ENCODE peak calls at places on chromosomes 7 and 10, in four cellular contexts. H, Z, Q and F are unnamed samples.

GRCh38 chr7:38880035-38880434 is 29.0 kb downstream of the VPS41 start:
- DNase-seq in Z (no peak), H (no peak), Q (no peak), F (no peak)

GRCh38 chr10:20552382-20552781 is 344.7 kb downstream of the NEBL start:
- DNase-seq in Z (no peak), Q (no peak), H (no peak), F (no peak)

GRCh38 chr7:155896531-155897263 is 84.4 kb upstream of the SHH start:
- DNase-seq in H (no peak), Q (no peak), Z (no peak), F (no peak)

GRCh38 chr10:31620236-31621151 is 301.5 kb downstream of the ZEB1 start:
- DNase-seq in H (peak), Z (peak), Q (peak), F (no peak)

GRCh38 chr10:24721254-24722106 is 2.2 kb downstream of the ARHGAP21 start:
- DNase-seq in Z (peak), Q (peak), H (peak), F (no peak)

GRCh38 chr10:133095586-133095985 is 7.9 kb downstream of the ADGRA1 start:
- DNase-seq in H (no peak), Q (no peak), Z (no peak), F (no peak)

GRCh38 chr10:6386346-6386745 is 183.6 kb downstream of the PFKFB3 start:
- DNase-seq in Z (no peak), H (peak), Q (no peak), F (no peak)

GRCh38 chr7:155254018-155254417 is 43.7 kb upstream of the INSIG1 start:
- DNase-seq in Q (no peak), Z (no peak), H (no peak), F (no peak)

GRCh38 chr10:43105119-43105792 is 28.4 kb downstream of the RET start:
- DNase-seq in H (peak), Z (peak), Q (peak), F (peak)

GRCh38 chr10:30928742-30929141 is 102.9 kb downstream of the ZNF438 start:
- DNase-seq in H (no peak), Z (no peak), Q (no peak), F (peak)

GRCh38 chr10:132506711-132507466 is 30.7 kb upstream of the INPP5A start:
- DNase-seq in Q (no peak), H (peak), Z (peak), F (no peak)

GRCh38 chr10:126935263-126935946 is 30.2 kb downstream of the DOCK1 start:
- DNase-seq in H (no peak), Z (peak), Q (no peak), F (no peak)

GRCh38 chr7:100802951-100803350 is 24.4 kb downstream of the EPHB4 start:
- DNase-seq in H (no peak), Q (peak), Z (no peak), F (no peak)

GRCh38 chr10:103763374-103764202 is 91.8 kb downstream of the SH3PXD2A start:
- DNase-seq in H (no peak), Z (no peak), Q (no peak), F (peak)

GRCh38 chr10:69869291-69869841 is 67.7 kb downstream of the COL13A1 start:
- DNase-seq in H (no peak), Q (peak), Z (no peak), F (no peak)

GRCh38 chr10:5547934-5548660 is 23.3 kb downstream of the CALML3 start:
- DNase-seq in Z (no peak), Q (peak), H (peak), F (no peak)

GRCh38 chr10:73186266-73186665 is 18.3 kb downstream of the FAM149B1 start:
- DNase-seq in Z (no peak), H (no peak), Q (no peak), F (no peak)

GRCh38 chr10:131972474-131973071 is 9.2 kb downstream of the BNIP3 start:
- DNase-seq in H (no peak), Q (peak), Z (no peak), F (peak)

GRCh38 chr7:2405601-2406345 is 2.4 kb downstream of the CHST12 start:
- DNase-seq in Z (no peak), H (no peak), Q (peak), F (peak)

GRCh38 chr7:22137466-22137865 is 191.8 kb upstream of the CDCA7L start:
- DNase-seq in H (no peak), Q (no peak), Z (no peak), F (no peak)
- H3K4me3 ChIP-seq in H (no peak), Q (no peak), Z (no peak), F (no peak)

GRCh38 chr7:82810558-82811259 is 352.0 kb downstream of the PCLO start:
- DNase-seq in H (no peak), Z (peak), Q (no peak), F (peak)

GRCh38 chr7:82803411-82803810 is 359.3 kb downstream of the PCLO start:
- DNase-seq in H (no peak), Z (no peak), Q (no peak), F (no peak)

GRCh38 chr7:82808633-82809032 is 354.1 kb downstream of the PCLO start:
- DNase-seq in Z (no peak), Q (no peak), H (no peak), F (no peak)

DNA sequence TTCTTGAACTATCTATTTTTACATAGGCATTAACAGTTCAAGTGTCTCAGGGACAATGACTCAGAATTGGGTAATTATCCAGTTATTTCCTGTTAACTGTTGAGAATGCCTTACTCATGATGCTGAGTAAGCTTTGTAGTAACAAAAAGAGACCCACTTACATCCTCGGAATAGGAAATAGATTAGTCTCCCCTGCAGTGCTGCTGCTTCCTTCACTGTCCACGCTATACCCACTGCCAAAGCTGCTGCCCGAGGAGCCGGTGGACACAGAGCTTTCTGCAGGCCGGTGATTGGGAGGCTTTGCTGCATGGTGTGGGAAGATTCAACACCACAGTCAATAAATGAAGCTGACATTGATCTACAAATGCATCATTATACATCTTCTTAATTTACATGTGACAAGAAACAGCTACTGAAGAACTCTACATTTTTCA is 357.1 kb downstream of the PCLO start:
- DNase-seq in H (no peak), Z (no peak), Q (no peak), F (no peak)
- H3K4me3 ChIP-seq in H (no peak), Z (no peak), Q (no peak), F (no peak)

DNA sequence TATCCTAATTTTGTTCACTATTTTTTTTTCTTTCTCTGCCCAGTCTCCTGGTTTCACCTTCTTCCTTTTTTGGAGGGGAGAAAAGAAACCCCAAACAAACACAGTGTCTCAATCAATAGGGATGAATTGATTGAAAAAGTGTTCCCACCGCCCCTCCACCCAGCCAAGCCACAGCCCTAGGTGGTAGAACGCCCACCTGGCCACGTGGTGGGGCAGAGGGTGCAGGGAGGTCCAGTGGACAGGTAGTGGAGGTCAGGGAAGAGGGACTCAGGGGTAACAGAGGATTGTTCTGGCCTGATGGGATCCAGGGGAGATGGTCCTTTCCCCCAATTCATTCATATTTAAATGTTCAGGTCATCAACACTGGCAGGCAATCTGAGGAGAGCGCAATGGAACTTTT is 1.8 kb downstream of the INHBA start:
- DNase-seq in Q (no peak), Z (peak), H (no peak), F (no peak)
- H3K4me3 ChIP-seq in Q (no peak), Z (peak), H (peak), F (no peak)

GRCh38 chr7:47943676-47944474 is 4.4 kb downstream of the PKD1L1 start:
- DNase-seq in H (no peak), Z (no peak), Q (no peak), F (no peak)

GRCh38 chr7:47940482-47941001 is 7.7 kb downstream of the PKD1L1 start:
- DNase-seq in Q (peak), Z (no peak), H (no peak), F (no peak)

GRCh38 chr7:47939425-47940036 is 8.7 kb downstream of the PKD1L1 start:
- DNase-seq in Z (no peak), Q (no peak), H (no peak), F (no peak)

GRCh38 chr7:47942132-47942531 is 6.1 kb downstream of the PKD1L1 start:
- DNase-seq in H (no peak), Z (peak), Q (no peak), F (no peak)

DNA sequence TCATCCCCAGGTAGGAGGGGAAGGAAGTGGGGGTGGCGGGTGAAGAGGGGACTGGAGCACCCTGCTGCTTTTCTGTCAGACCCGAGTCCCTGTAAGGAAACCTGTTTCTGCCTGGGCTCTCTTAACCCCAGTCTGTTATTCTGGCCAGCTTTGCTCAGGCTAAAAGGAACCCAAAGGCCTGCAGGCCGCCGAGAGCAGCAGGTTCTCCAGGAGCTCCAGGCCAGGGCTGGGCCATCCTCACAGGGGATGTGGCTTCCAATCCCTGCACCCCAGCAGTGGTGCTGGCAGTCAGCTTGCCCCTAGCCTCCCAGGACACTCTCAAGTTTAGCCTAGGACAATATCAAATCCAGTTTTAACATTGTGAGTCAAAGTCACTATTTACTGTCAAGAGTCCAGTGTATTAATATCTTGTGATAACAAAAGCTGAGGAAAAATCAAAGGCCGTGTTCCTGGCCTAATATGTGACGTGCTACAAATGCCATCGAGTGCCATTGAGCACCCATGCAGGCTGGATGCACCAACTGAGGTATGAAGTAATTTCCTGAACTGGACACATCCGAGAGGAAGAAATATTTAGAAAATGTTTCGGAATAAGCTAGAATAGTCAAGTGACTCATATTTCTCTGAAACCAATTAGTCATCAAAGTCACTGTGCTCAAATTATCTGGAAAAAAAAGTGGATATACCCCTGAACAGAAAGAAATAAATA is 7.0 kb downstream of the PKD1L1 start:
- DNase-seq in H (no peak), Z (peak), Q (no peak), F (no peak)
- H3K4me3 ChIP-seq in H (no peak), Z (no peak), Q (no peak), F (no peak)

DNA sequence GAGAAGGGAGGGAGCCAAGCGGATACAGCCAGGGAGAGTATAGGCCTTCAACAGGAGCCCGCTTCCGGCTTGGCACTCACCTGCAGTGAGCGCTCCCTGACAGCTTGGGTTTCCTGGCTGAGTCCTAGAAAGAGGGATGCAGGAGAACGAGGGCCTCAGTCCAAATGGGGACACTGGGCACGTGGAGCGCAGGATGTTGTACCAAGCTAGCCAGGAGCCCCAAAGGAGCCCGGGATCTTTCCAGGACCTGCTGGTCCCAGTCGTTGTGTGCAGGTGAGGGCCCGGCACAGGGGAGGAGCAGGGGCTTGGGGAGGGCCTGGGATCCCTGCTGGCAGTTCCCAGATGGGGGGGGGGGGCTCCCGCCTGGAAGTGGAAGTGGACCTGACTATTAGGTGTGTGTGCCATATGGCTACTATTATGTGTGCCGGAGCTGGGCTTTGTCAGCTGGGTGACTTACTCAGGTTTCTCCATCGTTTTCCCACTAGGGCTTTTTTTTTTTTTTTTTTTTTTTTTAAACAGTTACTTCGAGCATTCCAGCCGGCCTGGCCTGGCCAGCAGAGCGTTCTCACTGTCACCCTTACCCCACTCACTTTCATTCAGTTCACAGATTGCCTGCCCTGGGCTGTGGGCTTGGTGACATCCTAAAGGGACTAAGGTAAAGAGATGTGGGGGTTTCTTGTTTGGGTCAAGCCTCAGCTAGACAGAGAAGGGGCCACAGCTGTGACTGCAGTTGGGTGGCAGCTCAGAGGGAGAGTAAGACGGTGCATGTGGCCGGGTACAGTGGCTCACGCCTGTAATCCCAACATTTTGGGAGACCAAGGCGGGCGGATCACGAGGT is 3.8 kb downstream of the AGAP3 start:
- DNase-seq in Z (peak), Q (no peak), H (no peak), F (no peak)
- H3K4me3 ChIP-seq in Z (no peak), Q (no peak), H (peak), F (no peak)

DNA sequence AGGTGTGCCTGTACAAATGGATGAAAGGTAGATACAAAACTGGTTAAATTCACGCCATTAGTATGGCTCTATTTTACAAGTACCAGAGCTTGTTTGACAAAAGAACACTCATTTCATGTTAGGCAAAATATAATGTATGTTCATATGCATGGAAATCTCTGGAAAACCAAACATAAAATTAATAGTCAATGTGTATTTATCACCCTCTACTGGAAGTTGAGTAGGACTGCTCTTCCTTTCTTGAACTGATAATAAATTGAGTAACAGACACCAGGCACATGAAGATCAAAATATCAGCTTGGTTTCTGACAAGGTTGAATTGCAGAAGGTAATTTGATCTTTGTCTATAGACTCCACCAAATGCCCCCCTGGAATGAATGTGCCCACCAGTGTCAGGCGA is 19.8 kb upstream of the AKR1B1 start:
- DNase-seq in Z (no peak), H (no peak), Q (no peak), F (no peak)
- H3K4me3 ChIP-seq in Z (no peak), H (no peak), Q (no peak), F (no peak)

GRCh38 chr7:94507962-94508361 is 1.6 kb upstream of the CASD1 start:
- DNase-seq in H (no peak), Q (no peak), Z (no peak), F (no peak)

GRCh38 chr7:94509264-94509878 is at the start of gene CASD1:
- DNase-seq in Q (peak), H (peak), Z (no peak), F (peak)

GRCh38 chr7:94510582-94511456 is 1.2 kb downstream of the CASD1 start:
- DNase-seq in Q (no peak), Z (no peak), H (peak), F (peak)

GRCh38 chr7:94511763-94512162 is 2.2 kb downstream of the CASD1 start:
- DNase-seq in Q (no peak), H (no peak), Z (no peak), F (no peak)

GRCh38 chr7:94509879-94510581 is 421 bp downstream of the CASD1 start:
- DNase-seq in Z (peak), Q (peak), H (peak), F (peak)
- H3K4me3 ChIP-seq in Z (peak), Q (peak), H (peak), F (peak)

GRCh38 chr10:100009283-100009792 is 409 bp downstream of the DNMBP start:
- DNase-seq in Q (peak), Z (no peak), H (peak), F (no peak)

GRCh38 chr10:100008708-100009282 is 952 bp downstream of the DNMBP start:
- DNase-seq in Z (no peak), Q (no peak), H (no peak), F (no peak)

GRCh38 chr10:100008142-100008522 is 1.6 kb downstream of the DNMBP start:
- DNase-seq in Q (no peak), H (no peak), Z (no peak), F (no peak)

GRCh38 chr10:100006241-100006886 is 3.4 kb downstream of the DNMBP start:
- DNase-seq in H (no peak), Z (no peak), Q (no peak), F (no peak)

GRCh38 chr10:100007239-100008141 is 2.3 kb downstream of the DNMBP start:
- DNase-seq in Q (no peak), H (no peak), Z (no peak), F (no peak)
- H3K4me3 ChIP-seq in Q (no peak), H (peak), Z (no peak), F (no peak)

GRCh38 chr10:44978570-44979280 is at the start of gene DEPP1:
- DNase-seq in H (peak), Q (peak), Z (peak), F (no peak)

GRCh38 chr10:44979281-44980181 is 922 bp upstream of the DEPP1 start:
- DNase-seq in H (no peak), Q (no peak), Z (no peak), F (no peak)

GRCh38 chr10:44981172-44982113 is 2.8 kb upstream of the DEPP1 start:
- DNase-seq in Q (no peak), Z (no peak), H (peak), F (no peak)

GRCh38 chr10:44982114-44982460 is 3.5 kb upstream of the DEPP1 start:
- DNase-seq in H (peak), Q (no peak), Z (no peak), F (no peak)

DNA sequence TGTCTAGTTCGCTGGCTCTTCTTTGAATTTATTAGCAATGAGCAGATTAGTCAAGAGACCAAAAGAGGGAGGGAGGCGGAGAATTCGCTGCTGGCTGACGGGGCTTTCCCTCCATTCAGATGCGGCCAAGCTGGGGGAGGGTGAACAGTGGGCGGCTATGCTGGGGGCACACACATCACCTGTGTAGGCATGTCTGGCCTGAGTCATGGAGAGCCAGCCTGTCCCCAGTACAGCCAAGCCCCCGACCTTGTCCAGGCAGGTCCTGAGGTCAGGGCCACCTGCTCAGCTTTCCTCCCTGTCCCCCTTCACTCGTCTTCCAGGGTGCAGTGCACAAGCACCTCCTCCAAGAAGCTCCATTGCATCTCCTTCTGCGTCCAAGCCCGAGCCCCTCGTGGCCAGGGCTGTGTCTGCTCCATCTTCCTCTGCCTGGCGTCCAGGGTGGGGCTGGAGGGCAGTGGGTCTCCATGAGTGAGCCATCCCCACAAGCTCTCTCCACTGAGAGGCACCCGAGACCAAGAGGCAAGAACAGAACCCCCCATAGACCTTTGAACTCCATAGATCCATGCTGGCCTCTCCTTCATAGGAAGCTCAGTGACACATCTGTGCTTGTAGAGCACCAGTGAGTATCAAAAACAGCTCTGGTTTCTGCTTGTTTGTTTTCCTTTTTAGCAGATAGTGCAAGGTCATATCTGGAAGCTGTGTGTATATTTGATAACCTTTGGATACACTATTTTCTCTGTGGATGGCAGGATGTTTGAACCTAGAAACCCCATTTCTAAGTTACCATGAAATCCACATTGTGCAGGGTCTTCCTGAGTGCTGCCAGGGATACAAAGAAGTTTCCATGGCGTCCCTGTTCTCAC is 1.9 kb upstream of the DEPP1 start:
- DNase-seq in Q (no peak), Z (peak), H (no peak), F (no peak)
- H3K4me3 ChIP-seq in Q (no peak), Z (no peak), H (no peak), F (no peak)